ENCODE peak calls at places on chromosome 1, in six cellular contexts. D, S, L, A, C and Q are unnamed samples.

GRCh38 chr1:239212841-239213240 is 173.5 kb upstream of the CHRM3 start:
- DNase-seq in D (no peak), L (no peak), S (no peak), A (no peak), C (no peak), Q (no peak)

GRCh38 chr1:69567847-69568434 is at the start of gene LRRC7:
- DNase-seq in D (peak; percentile 26), S (peak; percentile 74), A (peak; percentile 72), L (no peak), C (no peak), Q (no peak)

GRCh38 chr1:172658871-172659453 is at the start of gene FASLG:
- DNase-seq in D (no peak), L (no peak), A (no peak), C (no peak), S (no peak), Q (no peak)

GRCh38 chr1:247070645-247071044 is 8.0 kb downstream of the ZNF670 start:
- DNase-seq in L (no peak), A (no peak), D (no peak), S (no peak), C (no peak), Q (no peak)

GRCh38 chr1:176878750-176879536 is 285.6 kb downstream of the ASTN1 start:
- DNase-seq in A (peak; percentile 55), D (peak; percentile 77), S (no peak), C (no peak), L (no peak), Q (no peak)

GRCh38 chr1:82388679-82389078 is 587.9 kb downstream of the ADGRL2 start:
- DNase-seq in L (no peak), A (no peak), C (no peak), S (no peak), D (no peak), Q (no peak)

GRCh38 chr1:41931578-41931977 is 12.9 kb upstream of the HIVEP3 start:
- DNase-seq in L (no peak), A (no peak), C (no peak), S (no peak), D (no peak), Q (no peak)

GRCh38 chr1:177737456-177737855 is 232.4 kb downstream of the SEC16B start:
- DNase-seq in A (no peak), L (no peak), S (no peak), D (no peak), C (no peak), Q (no peak)

GRCh38 chr1:62294211-62294610 is 25.0 kb downstream of the KANK4 start:
- DNase-seq in C (peak; percentile 40), A (no peak), D (peak; percentile 36), S (peak; percentile 45), L (no peak), Q (no peak)

GRCh38 chr1:237884237-237884636 is 6.5 kb downstream of the ZP4 start:
- DNase-seq in A (no peak), D (no peak), L (no peak), C (no peak), S (no peak), Q (no peak)
- TF ChIP-seq GABPA in A (no peak), D (no peak), L (no peak), C (no peak), S (no peak), Q (no peak)

DNA sequence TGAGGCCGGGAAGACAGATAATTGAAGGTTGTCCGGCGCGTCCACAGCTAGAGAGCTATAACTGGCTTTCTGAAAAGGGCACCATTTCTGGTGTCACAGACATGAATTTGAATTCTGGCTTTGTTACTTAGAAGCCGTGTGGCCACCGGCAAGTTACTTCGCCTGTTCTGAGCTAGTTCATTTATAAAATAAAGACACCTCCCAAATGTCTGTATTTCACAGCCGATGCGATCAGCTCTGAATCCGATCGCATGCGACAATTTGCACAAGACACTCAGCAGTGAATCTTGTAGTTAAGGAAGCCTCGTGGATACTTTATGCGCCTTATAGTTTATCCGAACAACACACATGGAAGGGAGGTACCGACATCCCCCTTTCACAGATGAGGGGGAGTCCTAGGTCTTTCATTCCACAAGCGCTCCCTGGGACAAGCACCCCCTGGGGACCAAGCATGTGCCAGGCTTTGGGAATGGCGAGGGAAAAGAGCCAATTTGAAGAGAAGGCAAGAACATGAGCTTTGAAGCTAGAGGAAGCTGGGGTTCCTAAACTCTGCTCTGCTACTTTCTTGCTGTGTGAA is 4.0 kb downstream of the ID3 start:
- DNase-seq in S (no peak), C (no peak), L (no peak), D (no peak), A (no peak), Q (no peak)
- TF ChIP-seq GABPA in S (no peak), C (no peak), L (no peak), D (no peak), A (no peak), Q (no peak)

GRCh38 chr1:184836081-184836480 is 81.4 kb upstream of the EDEM3 start:
- DNase-seq in D (no peak), S (no peak), L (no peak), A (no peak), C (no peak), Q (no peak)
- TF ChIP-seq GABPA in D (no peak), S (no peak), L (no peak), A (no peak), C (no peak), Q (no peak)

DNA sequence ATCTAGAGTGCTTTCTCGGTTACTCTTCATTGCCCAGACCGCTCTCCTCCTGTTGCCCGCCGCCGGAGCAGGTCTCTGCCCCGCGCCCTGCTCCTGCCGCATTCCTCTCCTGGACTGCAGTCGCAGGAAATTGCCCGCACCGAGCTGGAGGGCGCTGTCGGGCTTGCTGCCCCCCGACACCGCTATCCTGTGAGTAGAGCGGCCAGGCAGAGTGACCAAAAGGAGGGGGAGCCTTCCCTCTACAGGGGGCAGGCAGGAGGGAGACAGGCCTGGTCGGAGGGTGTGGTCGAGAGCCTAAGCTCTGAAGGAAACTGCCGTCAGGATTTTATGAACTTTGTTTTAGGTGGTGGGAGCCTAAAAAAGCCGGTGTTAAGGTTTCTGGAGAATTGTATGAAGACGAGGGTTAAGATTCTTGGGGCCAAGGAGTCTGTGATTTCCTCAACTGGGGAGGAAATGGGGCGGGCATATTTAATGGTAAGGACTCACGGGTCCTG is 506 bp downstream of the LRIG2 start:
- DNase-seq in A (no peak), C (peak; percentile 65), L (no peak), S (peak; percentile 75), D (peak; percentile 74), Q (no peak)
- TF ChIP-seq GABPA in A (no peak), C (no peak), L (no peak), S (no peak), D (no peak), Q (no peak)